ENCODE peak calls at places on chromosomes 7 and 10, in nine cellular contexts. I is astrocyte; F is MCF 10A; K is activated naive CD4-positive, alpha-beta T cell treated with anti-CD3 and anti-CD28 coated beads for 36 hours; L is activated CD8-positive, alpha-beta memory T cell treated with anti-CD3 and anti-CD28 coated beads, Interleukin-2, amount 50 U/mL, for 48 hours; R is HFF-Myc; B is stimulated activated CD4-positive, alpha-beta T cell treated with anti-CD3 and anti-CD28 coated beads, Interleukin-4, amount 100 ng/mL, for 4 hours; C is GM13977; M is stimulated activated naive CD8-positive, alpha-beta T cell treated with anti-CD3 and anti-CD28 coated beads, Interleukin-15, Interleukin-2, amounts not matched to agents 100 U/mL and 50 U/mL, for 24 hours. Q is an unnamed sample.

GRCh38 chr7:76280408-76280807 is 22.1 kb upstream of the HSPB1 start:
- DNase-seq in L (no peak), M (no peak), F (no peak), B (no peak), K (no peak), C (no peak), R (no peak), I (no peak), Q (no peak)

GRCh38 chr10:63866075-63866746 is 345.0 kb downstream of the REEP3 start:
- DNase-seq in L (peak; percentile 65), C (peak; percentile 66), R (peak; percentile 16), B (peak; percentile 11), M (peak; percentile 43), F (peak; percentile 64), K (peak; percentile 65), I (peak; percentile 22), Q (peak; percentile 60)

GRCh38 chr7:134155220-134155619 is 28.1 kb downstream of the LRGUK start:
- DNase-seq in B (no peak), C (no peak), K (no peak), F (no peak), I (no peak), L (no peak), R (no peak), M (no peak), Q (no peak)

GRCh38 chr10:33341638-33342037 is 7.2 kb upstream of the NRP1 start:
- DNase-seq in L (no peak), M (no peak), K (no peak), C (no peak), B (no peak), F (peak; percentile 17), I (peak; percentile 42), R (no peak), Q (no peak)

GRCh38 chr10:95289921-95290421 is 832 bp downstream of the PDLIM1 start:
- DNase-seq in R (no peak), F (peak; percentile 25), L (no peak), C (no peak), B (no peak), I (no peak), M (no peak), K (no peak), Q (no peak)

GRCh38 chr10:74855439-74855838 is 29.0 kb downstream of the KAT6B start:
- DNase-seq in C (no peak), M (no peak), K (no peak), F (no peak), L (no peak), R (no peak), B (no peak), I (no peak), Q (no peak)

GRCh38 chr7:130899071-130899451 is 165.1 kb upstream of the KLF14 start:
- DNase-seq in K (no peak), L (peak; percentile 39), I (no peak), F (no peak), C (no peak), M (no peak), R (no peak), B (no peak), Q (no peak)

GRCh38 chr7:26356929-26357792 is 65.5 kb downstream of the SNX10 start:
- DNase-seq in B (no peak), I (no peak), C (no peak), R (no peak), L (no peak), M (no peak), F (no peak), K (no peak), Q (no peak)

GRCh38 chr10:34163075-34163905 is 651.8 kb downstream of the PARD3 start:
- DNase-seq in C (no peak), M (no peak), L (no peak), K (no peak), R (no peak), I (peak; percentile 27), F (no peak), B (no peak), Q (no peak)

GRCh38 chr7:143216151-143216550 is 5.7 kb upstream of the TAS2R40 start:
- DNase-seq in F (no peak), I (peak; percentile 78), K (no peak), R (no peak), L (no peak), C (no peak), B (no peak), M (no peak), Q (no peak)

GRCh38 chr7:44977956-44978355 is 859 bp downstream of the MYO1G start:
- DNase-seq in C (no peak), K (peak; percentile 53), L (peak; percentile 79), B (no peak), M (no peak), F (no peak), R (no peak), I (no peak), Q (no peak)

GRCh38 chr10:60742512-60742911 is 35.8 kb upstream of the CDK1 start:
- DNase-seq in R (no peak), B (no peak), K (no peak), C (no peak), L (no peak), F (no peak), M (no peak), I (no peak), Q (no peak)

GRCh38 chr10:120076966-120077706 is 184.6 kb downstream of the SEC23IP start:
- DNase-seq in B (no peak), R (no peak), K (no peak), F (no peak), L (no peak), I (no peak), M (no peak), C (no peak), Q (no peak)

GRCh38 chr10:124744047-124744687 is at the start of gene FAM53B:
- DNase-seq in B (peak; percentile 78), M (peak; percentile 82), L (peak; percentile 86), C (peak; percentile 90), I (peak; percentile 50), F (peak; percentile 76), K (peak; percentile 74), R (no peak), Q (peak; percentile 80)

Q was measured in DND-41.